ENCODE peak calls at places on chromosome X, in eight cellular contexts. One of them, this sample, is unnamed.

GRCh38 chrX:150693782-150694574 is 782 bp downstream of the MTMR1 start:
- DNase-seq in hepatocyte: peak; percentile 65
- DNase-seq in psoas muscle: peak; percentile 81
- DNase-seq in upper lobe of right lung: peak; percentile 82
- DNase-seq in neural progenitor cell: peak; percentile 52
- DNase-seq in hippocampal formation: no peak
- DNase-seq in NCI-H774: peak; percentile 67
- DNase-seq in heart left ventricle: peak; percentile 42
- DNase-seq in this sample: peak; percentile 52

GRCh38 chrX:123357941-123358340 is 173.9 kb downstream of the GRIA3 start:
- DNase-seq in upper lobe of right lung: no peak
- DNase-seq in hippocampal formation: no peak
- DNase-seq in neural progenitor cell: no peak
- DNase-seq in psoas muscle: no peak
- DNase-seq in heart left ventricle: no peak
- DNase-seq in hepatocyte: no peak
- DNase-seq in NCI-H774: no peak
- DNase-seq in this sample: no peak

GRCh38 chrX:118975831-118976598 is 1.6 kb downstream of the LONRF3 start:
- DNase-seq in hippocampal formation: no peak
- DNase-seq in psoas muscle: peak; percentile 95
- DNase-seq in heart left ventricle: peak; percentile 79
- DNase-seq in NCI-H774: peak; percentile 44
- DNase-seq in neural progenitor cell: peak; percentile 44
- DNase-seq in hepatocyte: peak; percentile 80
- DNase-seq in upper lobe of right lung: peak; percentile 93
- DNase-seq in this sample: peak; percentile 48

GRCh38 chrX:39196192-39197102 is 395.2 kb downstream of the MID1IP1 start:
- DNase-seq in NCI-H774: no peak
- DNase-seq in hepatocyte: no peak
- DNase-seq in heart left ventricle: no peak
- DNase-seq in psoas muscle: no peak
- DNase-seq in upper lobe of right lung: no peak
- DNase-seq in neural progenitor cell: no peak
- DNase-seq in hippocampal formation: no peak
- DNase-seq in this sample: no peak

GRCh38 chrX:44514272-44514671 is 28.4 kb downstream of the FUNDC1 start:
- DNase-seq in hepatocyte: no peak
- DNase-seq in hippocampal formation: no peak
- DNase-seq in heart left ventricle: no peak
- DNase-seq in psoas muscle: no peak
- DNase-seq in upper lobe of right lung: no peak
- DNase-seq in NCI-H774: no peak
- DNase-seq in neural progenitor cell: no peak
- DNase-seq in this sample: no peak

GRCh38 chrX:9707306-9708015 is 58.2 kb downstream of the GPR143 start:
- DNase-seq in hippocampal formation: no peak
- DNase-seq in psoas muscle: no peak
- DNase-seq in heart left ventricle: no peak
- DNase-seq in upper lobe of right lung: no peak
- DNase-seq in NCI-H774: no peak
- DNase-seq in neural progenitor cell: peak; percentile 9
- DNase-seq in hepatocyte: no peak
- DNase-seq in this sample: no peak

GRCh38 chrX:68175569-68175968 is 257.7 kb downstream of the OPHN1 start:
- DNase-seq in hippocampal formation: no peak
- DNase-seq in psoas muscle: no peak
- DNase-seq in NCI-H774: no peak
- DNase-seq in upper lobe of right lung: no peak
- DNase-seq in heart left ventricle: no peak
- DNase-seq in neural progenitor cell: no peak
- DNase-seq in hepatocyte: no peak
- DNase-seq in this sample: peak; percentile 58

GRCh38 chrX:86016189-86016588 is 31.2 kb downstream of the CHM start:
- DNase-seq in heart left ventricle: no peak
- DNase-seq in NCI-H774: no peak
- DNase-seq in neural progenitor cell: no peak
- DNase-seq in hippocampal formation: no peak
- DNase-seq in psoas muscle: no peak
- DNase-seq in hepatocyte: no peak
- DNase-seq in upper lobe of right lung: no peak
- DNase-seq in this sample: no peak

GRCh38 chrX:150753968-150754367 is 60.8 kb downstream of the MTMR1 start:
- DNase-seq in NCI-H774: no peak
- DNase-seq in neural progenitor cell: no peak
- DNase-seq in hippocampal formation: no peak
- DNase-seq in upper lobe of right lung: no peak
- DNase-seq in psoas muscle: no peak
- DNase-seq in heart left ventricle: no peak
- DNase-seq in hepatocyte: no peak
- DNase-seq in this sample: no peak

GRCh38 chrX:117301086-117301485 is 815.5 kb downstream of the KLHL13 start:
- DNase-seq in hepatocyte: no peak
- DNase-seq in hippocampal formation: no peak
- DNase-seq in heart left ventricle: no peak
- DNase-seq in psoas muscle: no peak
- DNase-seq in NCI-H774: no peak
- DNase-seq in upper lobe of right lung: no peak
- DNase-seq in neural progenitor cell: no peak
- DNase-seq in this sample: no peak

GRCh38 chrX:119757979-119758681 is at the start of gene SOWAHD:
- DNase-seq in heart left ventricle: no peak
- DNase-seq in psoas muscle: peak; percentile 57
- DNase-seq in hippocampal formation: peak; percentile 5
- DNase-seq in upper lobe of right lung: peak; percentile 74
- DNase-seq in neural progenitor cell: peak; percentile 60
- DNase-seq in hepatocyte: peak; percentile 72
- DNase-seq in NCI-H774: peak; percentile 17
- DNase-seq in this sample: peak; percentile 33

GRCh38 chrX:66014560-66014959 is 25.3 kb downstream of the VSIG4 start:
- DNase-seq in heart left ventricle: no peak
- DNase-seq in hepatocyte: no peak
- DNase-seq in NCI-H774: no peak
- DNase-seq in hippocampal formation: no peak
- DNase-seq in upper lobe of right lung: no peak
- DNase-seq in neural progenitor cell: no peak
- DNase-seq in psoas muscle: no peak
- DNase-seq in this sample: no peak

GRCh38 chrX:40603446-40603845 is 19.8 kb upstream of the MPC1L start:
- DNase-seq in psoas muscle: no peak
- DNase-seq in heart left ventricle: no peak
- DNase-seq in NCI-H774: no peak
- DNase-seq in neural progenitor cell: no peak
- DNase-seq in hippocampal formation: no peak
- DNase-seq in upper lobe of right lung: no peak
- DNase-seq in hepatocyte: no peak
- DNase-seq in this sample: no peak

GRCh38 chrX:22063284-22063683 is 31.2 kb downstream of the PHEX start:
- DNase-seq in psoas muscle: no peak
- DNase-seq in hippocampal formation: no peak
- DNase-seq in hepatocyte: no peak
- DNase-seq in neural progenitor cell: peak; percentile 5
- DNase-seq in heart left ventricle: no peak
- DNase-seq in NCI-H774: no peak
- DNase-seq in upper lobe of right lung: no peak
- DNase-seq in this sample: peak; percentile 44

GRCh38 chrX:125378205-125378604 is 58.5 kb downstream of the TEX13C start:
- DNase-seq in psoas muscle: no peak
- DNase-seq in NCI-H774: no peak
- DNase-seq in upper lobe of right lung: no peak
- DNase-seq in heart left ventricle: no peak
- DNase-seq in neural progenitor cell: no peak
- DNase-seq in hepatocyte: peak; percentile 6
- DNase-seq in hippocampal formation: no peak
- DNase-seq in this sample: no peak

GRCh38 chrX:119643696-119644095 is 37.5 kb upstream of the NKRF start:
- DNase-seq in upper lobe of right lung: no peak
- DNase-seq in heart left ventricle: no peak
- DNase-seq in neural progenitor cell: no peak
- DNase-seq in NCI-H774: no peak
- DNase-seq in psoas muscle: no peak
- DNase-seq in hepatocyte: no peak
- DNase-seq in hippocampal formation: no peak
- DNase-seq in this sample: no peak

GRCh38 chrX:12954376-12954775 is 20.5 kb upstream of the TMSB4X start:
- DNase-seq in hepatocyte: no peak
- DNase-seq in neural progenitor cell: no peak
- DNase-seq in hippocampal formation: no peak
- DNase-seq in NCI-H774: no peak
- DNase-seq in upper lobe of right lung: no peak
- DNase-seq in psoas muscle: no peak
- DNase-seq in heart left ventricle: no peak
- DNase-seq in this sample: no peak

GRCh38 chrX:66863721-66864120 is 224.8 kb upstream of the EDA2R start:
- DNase-seq in upper lobe of right lung: no peak
- DNase-seq in psoas muscle: no peak
- DNase-seq in heart left ventricle: peak; percentile 27
- DNase-seq in neural progenitor cell: no peak
- DNase-seq in hippocampal formation: no peak
- DNase-seq in NCI-H774: no peak
- DNase-seq in hepatocyte: no peak
- DNase-seq in this sample: no peak